ENCODE peak calls at places on chromosomes 1 and 21, in eight cellular contexts. Z is HFF-Myc; U is ELR; Q is NCI-H1092; I is NCI-H446; A is head of caudate nucleus; R is stimulated activated CD4-positive, alpha-beta T cell treated with anti-CD3 and anti-CD28 coated beads, Interleukin-1b, Interleukin-23, amount 100 ng/mL, for 4 hours; D is Daoy. W is an unnamed sample.
A peak's percentile ranks its signal among the peaks of the same experiment; 100 is the strongest.

GRCh38 chr1:90204780-90205179 is 209.9 kb downstream of the ZNF326 start:
- DNase-seq in U (no peak), D (no peak), Q (no peak), A (no peak), I (no peak), R (no peak), Z (no peak), W (no peak)

GRCh38 chr1:160083968-160084770 is 2.8 kb downstream of the KCNJ9 start:
- DNase-seq in D (peak; percentile 65), R (peak; percentile 69), Z (no peak), U (no peak), I (no peak), Q (peak; percentile 60), A (peak; percentile 74), W (peak; percentile 82)

GRCh38 chr1:118788372-118788955 is 199.7 kb downstream of the TBX15 start:
- DNase-seq in D (peak; percentile 95), I (peak; percentile 90), A (no peak), Q (peak; percentile 84), Z (peak; percentile 2), U (peak; percentile 13), R (no peak), W (no peak)

GRCh38 chr1:184545601-184546000 is 158.8 kb downstream of the C1orf21 start:
- DNase-seq in A (no peak), Q (no peak), U (no peak), R (no peak), Z (no peak), I (no peak), D (no peak), W (no peak)

GRCh38 chr1:219926363-219926998 is 1.9 kb downstream of the SLC30A10 start:
- DNase-seq in A (no peak), U (no peak), I (no peak), Z (no peak), Q (no peak), D (no peak), R (no peak), W (no peak)

GRCh38 chr1:22281521-22282241 is 138.8 kb upstream of the WNT4 start:
- DNase-seq in R (no peak), D (no peak), U (no peak), Z (no peak), A (no peak), I (no peak), Q (no peak), W (no peak)

GRCh38 chr21:36145259-36145658 is 10.4 kb downstream of the CBR3 start:
- DNase-seq in U (no peak), I (no peak), Z (no peak), Q (no peak), R (no peak), A (no peak), D (no peak), W (no peak)

GRCh38 chr1:84888753-84889152 is 4.3 kb downstream of the LPAR3 start:
- DNase-seq in I (no peak), U (peak; percentile 70), D (no peak), R (no peak), Q (no peak), A (no peak), Z (no peak), W (no peak)

GRCh38 chr1:192566657-192567056 is 8.9 kb upstream of the RGS1 start:
- DNase-seq in Z (no peak), Q (no peak), D (no peak), I (no peak), U (no peak), R (no peak), A (no peak), W (no peak)

GRCh38 chr1:158035976-158036583 is 42.6 kb downstream of the KIRREL1 start:
- DNase-seq in Z (no peak), D (peak; percentile 52), A (no peak), Q (no peak), U (peak; percentile 73), I (no peak), R (no peak), W (no peak)

GRCh38 chr1:156508205-156508954 is 7.8 kb upstream of the MEF2D start:
- DNase-seq in I (no peak), U (no peak), R (no peak), D (no peak), A (peak; percentile 44), Z (no peak), Q (no peak), W (no peak)

GRCh38 chr21:15826147-15826780 is 96.5 kb downstream of the USP25 start:
- DNase-seq in R (no peak), D (peak; percentile 22), U (peak; percentile 58), Z (peak; percentile 21), Q (no peak), A (no peak), I (peak; percentile 5), W (no peak)

GRCh38 chr1:247385283-247385682 is 30.7 kb upstream of the NLRP3 start:
- DNase-seq in Q (no peak), A (no peak), Z (no peak), D (no peak), R (no peak), I (no peak), U (peak; percentile 61), W (no peak)

GRCh38 chr1:62194651-62195282 is at the start of gene L1TD1:
- DNase-seq in I (no peak), Z (no peak), U (peak; percentile 3), Q (no peak), A (no peak), D (no peak), R (no peak), W (no peak)

GRCh38 chr1:237976345-237976744 is 85.6 kb upstream of the ZP4 start:
- DNase-seq in U (no peak), Z (no peak), R (no peak), Q (no peak), D (no peak), I (no peak), A (no peak), W (no peak)

W was measured in stimulated activated effector memory CD8-positive, alpha-beta T cell treated with anti-CD3 and anti-CD28 coated beads, Interleukin-12 subunit alpha, Interleukin-12 subunit beta, amount 100 ng/mL, for 72 hours.